ENCODE peak calls at places on chromosomes 1 and 21, in five cellular contexts. A is HCT116, X is GM12878, U is HepG2, N is K562. J is an unnamed sample.

GRCh38 chr1:201385299-201385891 is 7.9 kb upstream of the TNNT2 start:
- DNase-seq in N (peak; percentile 88), A (no peak), U (peak; percentile 62), X (no peak), J (peak; percentile 54)

GRCh38 chr1:55337801-55338447 is 122.8 kb upstream of the USP24 start:
- DNase-seq in X (peak; percentile 13), N (peak; percentile 31), A (peak; percentile 36), U (peak; percentile 35), J (peak; percentile 60)

GRCh38 chr1:174534789-174535188 is 87.0 kb downstream of the GPR52 start:
- DNase-seq in X (no peak), N (no peak), U (no peak), A (no peak), J (no peak)

GRCh38 chr1:230858918-230859819 is 9.2 kb downstream of the C1orf198 start:
- DNase-seq in X (no peak), U (no peak), N (no peak), A (no peak), J (no peak)

GRCh38 chr1:167477962-167478361 is 40.4 kb downstream of the CD247 start:
- DNase-seq in A (no peak), X (no peak), N (no peak), U (no peak), J (no peak)

GRCh38 chr1:32754282-32755097 is 51.9 kb upstream of the SYNC start:
- DNase-seq in A (no peak), N (peak; percentile 78), U (no peak), X (no peak), J (peak; percentile 86)

GRCh38 chr1:183223467-183223866 is 37.4 kb downstream of the LAMC2 start:
- DNase-seq in A (no peak), U (no peak), N (no peak), X (no peak), J (no peak)

GRCh38 chr1:168991667-168992475 is 114.6 kb upstream of the ATP1B1 start:
- DNase-seq in N (no peak), A (no peak), U (no peak), X (peak; percentile 26), J (no peak)

GRCh38 chr1:233075045-233075444 is 124.6 kb downstream of the NTPCR start:
- DNase-seq in U (no peak), N (no peak), X (no peak), A (no peak), J (no peak)

GRCh38 chr1:227728059-227728891 is 6.8 kb downstream of the JMJD4 start:
- DNase-seq in U (peak; percentile 69), A (peak; percentile 57), X (peak; percentile 24), N (peak; percentile 97), J (peak; percentile 86)

GRCh38 chr1:229753764-229754553 is 127.9 kb downstream of the URB2 start:
- DNase-seq in N (peak; percentile 89), X (no peak), U (no peak), A (no peak), J (no peak)

GRCh38 chr1:99619583-99619982 is 26.3 kb upstream of the PALMD start:
- DNase-seq in U (no peak), A (no peak), N (no peak), X (no peak), J (no peak)

GRCh38 chr1:99776133-99776532 is 9.7 kb upstream of the FRRS1 start:
- DNase-seq in X (no peak), U (no peak), N (no peak), A (no peak), J (no peak)

DNA sequence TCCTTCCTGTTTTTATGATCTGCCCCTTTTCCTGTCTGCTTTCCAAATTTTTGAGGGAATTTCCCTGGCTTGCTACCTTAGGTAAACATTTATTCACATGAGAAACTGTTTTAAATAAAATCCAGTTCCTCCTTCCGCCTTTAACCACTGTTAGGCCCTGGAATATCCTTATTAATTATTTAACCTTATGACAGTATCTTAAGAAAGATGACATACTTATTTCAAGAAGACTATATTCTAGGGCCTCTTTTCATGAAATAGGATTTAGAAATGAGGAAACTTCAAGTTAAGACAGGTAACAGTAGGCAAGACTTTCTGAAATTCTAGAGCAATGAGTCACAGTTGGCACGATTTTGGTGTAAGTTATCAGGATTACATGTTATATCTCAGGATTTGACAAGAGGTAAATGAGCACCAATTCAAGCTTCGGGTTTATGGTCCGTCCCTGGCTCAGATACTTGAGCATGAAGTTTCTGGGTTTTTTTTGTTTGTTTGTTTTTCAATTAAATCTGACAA is 2.0 kb upstream of the TNFSF18 start:
- DNase-seq in X (no peak), A (peak; percentile 49), U (no peak), N (no peak), J (no peak)
- TF ChIP-seq ZNF274 in X (no peak), A (no peak), U (no peak), N (no peak), J (no peak)

DNA sequence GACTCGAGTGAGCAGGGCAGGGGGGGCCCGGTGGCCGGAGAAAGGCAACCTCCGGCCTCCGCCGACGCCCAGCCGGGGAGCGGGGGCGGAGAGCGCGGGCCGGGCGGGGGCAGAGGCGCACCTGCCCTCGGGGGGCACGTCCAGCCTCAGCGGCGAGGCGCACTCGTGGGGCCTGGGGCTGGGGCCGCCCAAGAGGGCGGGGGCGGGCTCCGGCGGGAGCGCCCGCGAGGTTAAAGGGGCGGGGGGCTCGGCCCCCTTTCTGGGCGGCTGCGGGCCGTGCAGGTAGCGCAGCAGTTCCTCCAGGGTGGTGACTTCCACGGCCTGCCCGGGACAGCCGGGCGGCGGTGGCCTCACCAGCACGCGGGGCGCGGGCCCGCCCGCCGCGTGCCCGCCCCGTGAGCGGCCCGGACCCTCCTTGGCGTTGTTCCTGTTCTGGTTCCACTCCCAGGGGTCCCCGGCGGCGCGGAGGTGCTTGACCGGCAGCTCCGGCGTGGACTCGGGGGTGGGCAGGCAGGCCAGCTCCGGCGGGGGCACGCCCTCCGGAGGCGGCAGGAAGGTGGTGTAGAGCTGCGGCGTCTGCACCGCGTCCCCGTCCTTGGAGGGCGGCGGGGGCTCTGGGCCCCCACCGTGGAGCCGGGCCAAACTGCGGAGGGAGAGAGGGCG is 13.6 kb downstream of the SEMA6C start:
- DNase-seq in A (no peak), U (no peak), X (no peak), N (peak; percentile 16), J (no peak)
- TF ChIP-seq YY1 in A (no peak), U (no peak), X (no peak), N (no peak), J (no peak)

GRCh38 chr1:19731311-19731821 is 66.7 kb downstream of the HTR6 start:
- DNase-seq in A (no peak), U (no peak), N (no peak), X (no peak), J (no peak)
- TF ChIP-seq ZNF274 in A (no peak), U (no peak), N (no peak), X (no peak), J (no peak)

GRCh38 chr21:44686000-44686781 is 4.2 kb upstream of the KRTAP12-1 start:
- DNase-seq in U (no peak), N (no peak), A (no peak), X (no peak), J (no peak)
- TF ChIP-seq YY1 in U (no peak), N (no peak), A (no peak), X (no peak), J (no peak)

GRCh38 chr1:41682845-41683630 is 198.6 kb upstream of the EDN2 start:
- DNase-seq in A (no peak), N (no peak), X (no peak), U (no peak), J (no peak)
- TF ChIP-seq ZNF274 in A (no peak), N (no peak), X (no peak), U (no peak), J (no peak)

GRCh38 chr1:153990468-153991150 is at the start of gene RPS27:
- DNase-seq in X (peak; percentile 97), N (peak; percentile 82), A (peak; percentile 98), U (peak; percentile 98), J (peak; percentile 98)

GRCh38 chr1:153995640-153996039 is 5.1 kb downstream of the RPS27 start:
- DNase-seq in U (no peak), N (no peak), A (no peak), X (no peak), J (no peak)

GRCh38 chr1:153987621-153988020 is 1.5 kb upstream of the RAB13 start:
- DNase-seq in X (no peak), U (no peak), A (no peak), N (no peak), J (no peak)

GRCh38 chr1:153991806-153992205 is 1.2 kb downstream of the RPS27 start:
- DNase-seq in N (no peak), X (no peak), U (no peak), A (no peak), J (no peak)

DNA sequence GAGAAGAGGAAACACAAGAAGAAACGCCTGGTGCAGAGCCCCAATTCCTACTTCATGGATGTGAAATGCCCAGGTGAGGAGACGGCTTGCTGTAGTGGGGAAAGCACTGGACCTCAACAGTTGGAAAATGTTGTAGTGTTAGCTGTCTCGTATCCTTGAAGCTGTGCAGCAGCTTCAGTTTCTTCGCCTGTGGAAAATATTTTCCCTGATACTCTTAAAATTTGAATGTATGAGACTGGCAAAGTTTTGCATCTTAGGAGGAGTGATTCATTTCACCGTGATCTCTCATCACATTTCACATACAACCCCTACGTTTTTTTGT is 550 bp downstream of the RPS27 start:
- DNase-seq in N (no peak), A (no peak), U (no peak), X (no peak), J (no peak)
- TF ChIP-seq YY1 in N (no peak), A (no peak), U (no peak), X (no peak), J (no peak)

GRCh38 chr1:63046539-63046938 is 262.6 kb downstream of the ATG4C start:
- DNase-seq in X (no peak), U (no peak), N (no peak), A (no peak), J (no peak)

GRCh38 chr1:63049135-63049534 is 265.2 kb downstream of the ATG4C start:
- DNase-seq in U (no peak), X (no peak), A (no peak), N (no peak), J (no peak)

GRCh38 chr1:63051886-63052285 is 268.0 kb downstream of the ATG4C start:
- DNase-seq in A (no peak), U (no peak), X (no peak), N (no peak), J (no peak)

GRCh38 chr1:63054184-63054583 is 268.2 kb upstream of the FOXD3 start:
- DNase-seq in A (no peak), X (no peak), N (no peak), U (no peak), J (no peak)

GRCh38 chr1:63051356-63051755 is 267.4 kb downstream of the ATG4C start:
- DNase-seq in A (no peak), U (no peak), X (no peak), N (no peak), J (no peak)
- TF ChIP-seq ZNF274 in A (no peak), U (no peak), X (no peak), N (no peak), J (no peak)

DNA sequence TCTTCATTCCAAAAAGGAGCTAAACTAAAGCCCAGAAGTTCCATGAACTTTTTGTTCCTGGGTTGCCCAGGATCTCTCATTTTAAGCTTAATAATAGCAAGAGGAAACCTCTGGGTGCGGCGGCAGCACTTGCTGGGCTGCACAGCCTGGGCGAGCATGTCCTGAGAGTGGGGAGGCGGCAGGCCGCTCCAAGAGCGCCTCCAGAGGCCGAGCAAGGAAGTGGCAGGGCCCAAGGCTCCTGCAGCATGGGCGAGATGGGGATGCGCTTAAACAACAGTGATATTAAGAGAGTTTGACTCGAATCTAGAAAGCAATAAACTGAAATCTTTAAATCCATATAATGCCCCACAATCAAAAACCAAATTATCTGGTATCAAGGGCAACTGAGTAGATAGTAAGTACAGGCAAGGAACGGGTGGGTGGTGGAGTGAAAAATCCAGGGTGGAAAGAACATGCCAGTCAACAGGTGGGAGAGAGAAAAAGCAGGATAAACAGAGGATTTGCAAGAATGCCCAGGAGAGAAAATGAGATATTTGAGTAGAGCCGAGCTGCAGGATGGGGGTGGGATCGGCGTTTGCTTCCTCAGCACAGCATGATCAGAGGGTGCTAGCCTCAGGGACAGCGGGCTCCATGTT is 14.1 kb upstream of the TNR start:
- DNase-seq in N (peak; percentile 85), U (no peak), A (peak; percentile 19), X (no peak), J (peak; percentile 66)
- TF ChIP-seq YY1 in N (peak; percentile 8), U (no peak), A (no peak), X (no peak), J (no peak)